ENCODE peak calls at places on chromosomes 6 and 20, in four cellular contexts. One of them, this sample, is unnamed.

GRCh38 chr20:59028812-59029211 is 3.3 kb downstream of the ATP5F1E start:
- DNase-seq in MM.1S: no peak
- DNase-seq in heart right ventricle: no peak
- DNase-seq in GM13977: no peak
- DNase-seq in this sample: no peak

GRCh38 chr6:31037692-31038091 is 27.4 kb downstream of the MUC22 start:
- DNase-seq in MM.1S: no peak
- DNase-seq in heart right ventricle: no peak
- DNase-seq in GM13977: no peak
- DNase-seq in this sample: no peak

GRCh38 chr6:45619994-45620471 is 242.3 kb upstream of the SUPT3H start:
- DNase-seq in MM.1S: peak
- DNase-seq in heart right ventricle: no peak
- DNase-seq in GM13977: no peak
- DNase-seq in this sample: no peak

GRCh38 chr20:46820682-46821081 is 74.0 kb upstream of the EYA2 start:
- DNase-seq in MM.1S: no peak
- DNase-seq in heart right ventricle: no peak
- DNase-seq in GM13977: no peak
- DNase-seq in this sample: no peak

GRCh38 chr20:49853640-49854039 is 41.0 kb downstream of the SLC9A8 start:
- DNase-seq in MM.1S: no peak
- DNase-seq in heart right ventricle: no peak
- DNase-seq in GM13977: no peak
- DNase-seq in this sample: peak

GRCh38 chr6:142764306-142764705 is 180.7 kb downstream of the HIVEP2 start:
- DNase-seq in MM.1S: no peak
- DNase-seq in heart right ventricle: no peak
- DNase-seq in GM13977: no peak
- DNase-seq in this sample: no peak

GRCh38 chr6:10511477-10511876 is 9.7 kb upstream of the GCNT2 start:
- DNase-seq in MM.1S: no peak
- DNase-seq in heart right ventricle: peak
- DNase-seq in GM13977: no peak
- DNase-seq in this sample: no peak

GRCh38 chr6:158926429-158926828 is 73.6 kb downstream of the RSPH3 start:
- DNase-seq in MM.1S: no peak
- DNase-seq in heart right ventricle: no peak
- DNase-seq in GM13977: no peak
- DNase-seq in this sample: peak

GRCh38 chr6:82144007-82144851 is 103.3 kb downstream of the IBTK start:
- DNase-seq in MM.1S: peak
- DNase-seq in heart right ventricle: peak
- DNase-seq in GM13977: peak
- DNase-seq in this sample: peak

GRCh38 chr20:37244572-37244957 is 17.0 kb downstream of the GHRH start:
- DNase-seq in MM.1S: no peak
- DNase-seq in heart right ventricle: no peak
- DNase-seq in GM13977: no peak
- DNase-seq in this sample: no peak

GRCh38 chr6:68317366-68317765 is 317.7 kb upstream of the ADGRB3 start:
- DNase-seq in MM.1S: no peak
- DNase-seq in heart right ventricle: no peak
- DNase-seq in GM13977: no peak
- DNase-seq in this sample: no peak

GRCh38 chr6:168232989-168233874 is 86.3 kb downstream of the DACT2 start:
- DNase-seq in MM.1S: no peak
- DNase-seq in heart right ventricle: no peak
- DNase-seq in GM13977: no peak
- DNase-seq in this sample: no peak

GRCh38 chr6:109139109-109139508 is 43.8 kb downstream of the CEP57L1 start:
- DNase-seq in MM.1S: no peak
- DNase-seq in heart right ventricle: no peak
- DNase-seq in GM13977: no peak
- DNase-seq in this sample: peak

GRCh38 chr6:166058064-166058739 is 109.4 kb downstream of the TBXT start:
- DNase-seq in MM.1S: no peak
- DNase-seq in heart right ventricle: peak
- DNase-seq in GM13977: no peak
- DNase-seq in this sample: no peak

GRCh38 chr6:150312395-150312794 is 56.4 kb upstream of the IYD start:
- DNase-seq in MM.1S: no peak
- DNase-seq in heart right ventricle: no peak
- DNase-seq in GM13977: no peak
- DNase-seq in this sample: no peak

DNA sequence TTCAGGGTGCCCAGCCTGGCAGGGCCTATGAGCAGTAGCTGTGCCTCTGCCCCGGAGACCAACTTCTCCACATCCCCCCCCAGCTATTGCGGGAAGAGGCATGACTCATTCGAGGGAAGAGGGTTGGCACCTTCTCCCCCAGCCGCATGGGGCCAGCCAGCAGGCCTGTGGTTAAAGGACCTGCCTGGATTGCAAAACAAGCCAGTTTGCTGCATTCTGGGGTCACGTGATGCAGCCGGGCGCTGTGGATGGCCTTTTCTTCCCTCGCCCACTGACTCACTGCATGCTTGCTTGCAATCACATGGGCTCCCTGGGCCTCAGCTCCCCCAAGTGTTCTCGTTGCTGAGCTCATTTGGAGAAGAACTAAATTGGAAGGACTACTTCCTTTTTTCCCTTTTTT is 182.5 kb downstream of the MAFB start:
- DNase-seq in MM.1S: no peak
- DNase-seq in heart right ventricle: peak
- DNase-seq in GM13977: no peak
- DNase-seq in this sample: peak
- TF ChIP-seq CTCF in MM.1S: no peak
- TF ChIP-seq CTCF in heart right ventricle: no peak
- TF ChIP-seq CTCF in GM13977: no peak
- TF ChIP-seq CTCF in this sample: no peak

DNA sequence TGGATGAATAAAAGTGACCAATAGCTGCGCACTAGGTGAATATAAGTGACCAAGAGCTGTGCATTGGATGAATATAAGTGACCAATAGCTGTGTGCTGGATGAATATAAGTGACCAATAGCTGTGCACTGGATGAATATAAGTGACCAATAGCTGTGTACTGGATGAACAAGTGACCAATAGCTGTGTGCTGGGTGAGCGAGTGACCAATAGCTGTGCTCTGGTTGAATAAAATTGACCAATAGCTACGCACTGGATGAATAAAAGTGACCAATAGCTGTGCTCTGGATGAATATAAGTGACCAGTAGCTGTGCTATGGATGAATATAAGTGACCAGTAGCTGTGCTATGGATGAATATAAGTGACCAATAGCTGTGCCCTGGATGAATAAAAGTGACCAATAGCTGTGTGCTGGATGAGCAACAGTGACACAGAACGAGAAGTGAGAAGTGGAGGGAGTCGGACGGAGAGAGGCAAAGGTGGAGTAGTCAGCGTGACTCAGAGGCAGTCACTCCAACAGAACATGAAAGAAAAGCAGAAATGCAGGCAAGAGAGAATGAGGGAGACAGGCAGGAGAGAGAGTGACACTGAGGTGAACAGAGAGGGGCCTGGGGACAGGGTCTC is 38.5 kb downstream of the RBM38 start:
- DNase-seq in MM.1S: no peak
- DNase-seq in heart right ventricle: no peak
- DNase-seq in GM13977: no peak
- DNase-seq in this sample: peak
- TF ChIP-seq CTCF in MM.1S: no peak
- TF ChIP-seq CTCF in heart right ventricle: no peak
- TF ChIP-seq CTCF in GM13977: no peak
- TF ChIP-seq CTCF in this sample: no peak

DNA sequence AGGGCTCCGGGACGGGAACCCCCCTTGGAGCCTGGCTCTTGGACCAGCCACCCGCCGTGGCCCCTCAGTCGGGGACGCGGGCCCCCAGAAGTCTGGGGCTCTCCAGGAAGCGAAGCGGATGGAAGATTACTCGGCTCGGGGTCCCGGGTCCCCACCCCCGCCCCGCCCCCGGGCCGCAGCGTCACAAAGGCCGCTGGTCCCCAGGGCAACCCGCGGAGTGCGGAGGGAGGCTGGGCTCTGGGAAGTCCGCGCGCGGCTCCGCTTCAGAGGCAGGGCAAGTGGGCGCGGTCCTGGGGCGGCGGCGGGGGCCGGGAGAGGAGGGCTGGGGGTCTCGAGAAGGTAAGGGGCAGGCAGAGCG is at the start of gene FNDC11:
- DNase-seq in MM.1S: no peak
- DNase-seq in heart right ventricle: peak
- DNase-seq in GM13977: peak
- DNase-seq in this sample: no peak
- TF ChIP-seq CTCF in MM.1S: no peak
- TF ChIP-seq CTCF in heart right ventricle: no peak
- TF ChIP-seq CTCF in GM13977: no peak
- TF ChIP-seq CTCF in this sample: no peak

DNA sequence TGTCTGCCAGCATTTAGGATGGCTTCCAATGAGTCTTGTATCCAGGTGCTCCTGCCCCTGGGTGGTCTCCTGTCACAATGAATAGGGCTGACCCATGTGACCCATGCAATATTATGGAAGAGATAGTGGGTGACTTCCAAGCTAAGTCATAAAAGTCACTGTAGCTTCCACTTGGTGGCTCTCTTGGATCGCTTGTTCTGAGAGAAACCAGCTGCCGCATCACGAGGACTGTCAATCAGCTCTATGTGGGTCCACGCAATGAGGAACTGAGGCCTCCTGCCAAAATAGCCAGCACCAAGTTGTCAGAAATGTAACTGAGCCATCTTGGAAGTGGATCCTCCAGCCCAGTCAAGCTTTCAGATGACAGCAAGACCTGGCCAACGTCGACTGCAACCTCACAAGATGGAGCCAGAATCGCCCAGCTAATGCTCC is 14.9 kb upstream of the MATN4 start:
- DNase-seq in MM.1S: no peak
- DNase-seq in heart right ventricle: peak
- DNase-seq in GM13977: no peak
- DNase-seq in this sample: peak
- TF ChIP-seq CTCF in MM.1S: peak
- TF ChIP-seq CTCF in heart right ventricle: no peak
- TF ChIP-seq CTCF in GM13977: peak
- TF ChIP-seq CTCF in this sample: peak

GRCh38 chr6:26246553-26246952 is 118.4 kb upstream of the BTN3A2 start:
- DNase-seq in MM.1S: no peak
- DNase-seq in heart right ventricle: no peak
- DNase-seq in GM13977: no peak
- DNase-seq in this sample: no peak

GRCh38 chr6:26251354-26252081 is 113.5 kb upstream of the BTN3A2 start:
- DNase-seq in MM.1S: peak
- DNase-seq in heart right ventricle: peak
- DNase-seq in GM13977: peak
- DNase-seq in this sample: peak

GRCh38 chr6:26249709-26249958 is 115.4 kb upstream of the BTN3A2 start:
- DNase-seq in MM.1S: peak
- DNase-seq in heart right ventricle: peak
- DNase-seq in GM13977: no peak
- DNase-seq in this sample: no peak

GRCh38 chr6:26250806-26251075 is 114.3 kb upstream of the BTN3A2 start:
- DNase-seq in MM.1S: no peak
- DNase-seq in heart right ventricle: peak
- DNase-seq in GM13977: no peak
- DNase-seq in this sample: no peak

GRCh38 chr6:26249959-26250805 is 114.8 kb upstream of the BTN3A2 start:
- DNase-seq in MM.1S: peak
- DNase-seq in heart right ventricle: peak
- DNase-seq in GM13977: peak
- DNase-seq in this sample: peak
- TF ChIP-seq CTCF in MM.1S: peak
- TF ChIP-seq CTCF in heart right ventricle: no peak
- TF ChIP-seq CTCF in GM13977: peak
- TF ChIP-seq CTCF in this sample: peak

GRCh38 chr20:64006902-64007301 is 26.0 kb downstream of the PRPF6 start:
- DNase-seq in MM.1S: no peak
- DNase-seq in heart right ventricle: no peak
- DNase-seq in GM13977: no peak
- DNase-seq in this sample: no peak
- TF ChIP-seq CTCF in MM.1S: no peak
- TF ChIP-seq CTCF in heart right ventricle: no peak
- TF ChIP-seq CTCF in GM13977: no peak
- TF ChIP-seq CTCF in this sample: no peak

GRCh38 chr6:15148356-15149058 is 97.4 kb upstream of the JARID2 start:
- DNase-seq in MM.1S: no peak
- DNase-seq in heart right ventricle: no peak
- DNase-seq in GM13977: no peak
- DNase-seq in this sample: peak
- TF ChIP-seq CTCF in MM.1S: no peak
- TF ChIP-seq CTCF in heart right ventricle: no peak
- TF ChIP-seq CTCF in GM13977: no peak
- TF ChIP-seq CTCF in this sample: no peak

GRCh38 chr6:100664274-100665040 is 199.7 kb upstream of the SIM1 start:
- DNase-seq in MM.1S: peak
- DNase-seq in heart right ventricle: no peak
- DNase-seq in GM13977: no peak
- DNase-seq in this sample: peak
- TF ChIP-seq CTCF in MM.1S: peak
- TF ChIP-seq CTCF in heart right ventricle: peak
- TF ChIP-seq CTCF in GM13977: peak
- TF ChIP-seq CTCF in this sample: peak

GRCh38 chr6:35441642-35442041 is 10.5 kb upstream of the FANCE start:
- DNase-seq in MM.1S: no peak
- DNase-seq in heart right ventricle: no peak
- DNase-seq in GM13977: no peak
- DNase-seq in this sample: no peak
- TF ChIP-seq CTCF in MM.1S: no peak
- TF ChIP-seq CTCF in heart right ventricle: no peak
- TF ChIP-seq CTCF in GM13977: no peak
- TF ChIP-seq CTCF in this sample: no peak

DNA sequence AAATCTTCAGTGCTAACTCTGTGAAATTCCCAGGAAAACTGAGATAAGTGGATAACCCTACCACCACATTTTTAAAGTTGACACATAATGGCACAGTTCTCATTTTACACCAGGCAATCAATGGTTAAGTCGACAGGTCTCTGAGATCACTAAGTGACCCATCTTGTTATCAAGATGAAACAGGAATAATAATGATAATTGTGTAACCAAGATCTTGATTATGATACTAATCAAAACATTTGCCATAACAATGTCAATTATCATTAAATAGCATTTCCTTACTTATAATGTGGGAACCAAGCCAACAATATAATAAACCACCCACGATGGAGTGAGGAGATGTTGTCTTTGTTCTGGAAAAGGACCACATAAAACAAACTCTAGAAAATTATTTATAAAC is 541.6 kb downstream of the TFAP2B start:
- DNase-seq in MM.1S: no peak
- DNase-seq in heart right ventricle: no peak
- DNase-seq in GM13977: no peak
- DNase-seq in this sample: no peak
- TF ChIP-seq CTCF in MM.1S: no peak
- TF ChIP-seq CTCF in heart right ventricle: no peak
- TF ChIP-seq CTCF in GM13977: no peak
- TF ChIP-seq CTCF in this sample: no peak